ENCODE peak calls at places on chromosomes 13 and 19, in ten cellular contexts. K is WERI-Rb-1, B is cardiac fibroblast, C is tibial artery, D is upper lobe of right lung, H is HFF-Myc, A is transverse colon, Y is ovary, R is mammary epithelial cell, V is PC-9. Z is an unnamed sample.

GRCh38 chr13:111639994-111640393 is 319.6 kb downstream of the TEX29 start:
- DNase-seq in K (no peak), D (no peak), A (no peak), R (no peak), Y (no peak), V (no peak), C (no peak), H (no peak), B (no peak), Z (no peak)

GRCh38 chr19:49188626-49189200 is 31.1 kb downstream of the TRPM4 start:
- DNase-seq in K (no peak), Y (no peak), C (no peak), R (no peak), B (no peak), D (peak; percentile 59), V (no peak), A (no peak), H (no peak), Z (no peak)

GRCh38 chr13:100530645-100531044 is 57.9 kb downstream of the GGACT start:
- DNase-seq in K (no peak), D (no peak), Y (no peak), V (no peak), H (no peak), R (no peak), C (peak; percentile 67), B (no peak), A (no peak), Z (no peak)

GRCh38 chr19:15529774-15530372 is 21.5 kb downstream of the CYP4F22 start:
- DNase-seq in C (no peak), Y (no peak), K (no peak), R (peak; percentile 75), V (peak; percentile 19), H (no peak), A (no peak), D (no peak), B (no peak), Z (peak; percentile 24)

GRCh38 chr19:58319241-58319640 is 7.6 kb upstream of the ZSCAN22 start:
- DNase-seq in B (no peak), C (no peak), K (no peak), D (no peak), Y (no peak), A (no peak), R (peak; percentile 77), H (no peak), V (no peak), Z (no peak)

GRCh38 chr19:12111176-12111575 is 29.0 kb downstream of the ZNF20 start:
- DNase-seq in C (no peak), D (no peak), K (no peak), Y (no peak), H (no peak), V (no peak), R (no peak), B (no peak), A (no peak), Z (no peak)

GRCh38 chr19:42553292-42554045 is 25.2 kb upstream of the CEACAM1 start:
- DNase-seq in K (no peak), Y (no peak), H (peak; percentile 56), D (no peak), B (peak; percentile 56), V (no peak), C (no peak), R (peak; percentile 73), A (no peak), Z (peak; percentile 38)

GRCh38 chr13:43785681-43786471 is 896 bp downstream of the ENOX1 start:
- DNase-seq in C (peak; percentile 66), B (peak; percentile 81), V (peak; percentile 54), A (peak; percentile 69), R (peak; percentile 56), Y (peak; percentile 92), K (peak; percentile 68), H (no peak), D (peak; percentile 70), Z (peak; percentile 78)

GRCh38 chr19:27738569-27739193 is 1474.3 kb downstream of the UQCRFS1 start:
- DNase-seq in D (no peak), K (no peak), A (no peak), B (no peak), Y (no peak), H (no peak), C (no peak), V (no peak), R (peak; percentile 1), Z (no peak)

GRCh38 chr13:29861694-29862110 is 11.3 kb upstream of the UBL3 start:
- DNase-seq in C (no peak), B (no peak), V (peak; percentile 58), K (no peak), A (no peak), Y (no peak), H (peak; percentile 42), D (no peak), R (peak; percentile 76), Z (peak; percentile 37)

GRCh38 chr19:6443986-6444385 is 10.4 kb upstream of the SLC25A41 start:
- DNase-seq in K (no peak), H (no peak), R (no peak), V (no peak), A (no peak), C (no peak), D (no peak), Y (no peak), B (no peak), Z (no peak)

GRCh38 chr19:40054632-40055031 is 1.4 kb downstream of the ZNF780B start:
- DNase-seq in Y (no peak), D (no peak), A (no peak), R (no peak), K (no peak), V (no peak), B (no peak), H (no peak), C (no peak), Z (no peak)

DNA sequence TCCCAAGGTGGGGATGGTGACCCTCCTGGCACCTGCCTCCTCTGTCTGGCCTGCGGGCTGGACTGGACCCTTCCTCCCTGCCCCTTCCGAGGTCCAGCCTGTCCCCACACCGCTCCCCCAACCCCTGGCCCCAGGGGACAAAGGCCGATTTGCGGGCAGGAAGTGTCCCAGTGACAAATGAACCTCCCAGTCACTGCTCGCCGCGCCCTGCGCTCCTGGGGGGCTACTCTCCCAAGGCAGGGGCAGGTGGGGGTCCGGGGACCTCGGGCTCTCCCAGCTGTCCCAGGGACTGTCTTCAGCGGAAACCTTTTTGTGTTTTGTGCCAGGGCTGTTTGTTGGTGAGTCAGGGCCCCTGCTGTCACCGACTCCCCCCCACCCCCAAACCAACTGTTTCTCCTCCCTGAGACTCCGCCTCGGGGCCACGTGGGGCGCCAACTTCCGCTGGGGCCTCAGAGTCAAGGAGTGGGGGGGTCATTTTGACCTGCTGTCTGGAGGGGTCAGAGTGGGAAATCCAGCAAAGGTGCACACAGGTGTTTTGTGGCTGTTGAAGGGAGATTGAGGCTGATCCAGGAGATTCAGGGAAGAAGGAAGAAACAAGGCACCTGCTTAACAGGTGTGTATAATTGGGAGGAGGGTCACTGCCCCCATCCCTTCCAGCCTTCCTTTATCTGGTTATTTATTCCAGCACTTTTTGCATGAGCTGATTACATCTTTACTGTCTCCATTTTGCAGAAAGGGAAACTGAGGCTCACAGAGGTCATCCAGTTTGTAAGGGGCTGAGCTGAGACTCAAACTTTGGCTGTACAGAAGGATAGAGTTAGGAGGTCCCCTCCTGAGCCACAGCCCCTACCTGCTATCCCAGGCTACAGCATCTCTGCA is 831 bp downstream of the PGPEP1 start:
- DNase-seq in H (no peak), Y (peak; percentile 73), D (peak; percentile 82), R (no peak), A (peak; percentile 78), B (no peak), V (peak; percentile 49), K (peak; percentile 72), C (peak; percentile 52), Z (peak; percentile 23)
- TF ChIP-seq CTCF in H (no peak), Y (no peak), D (peak; percentile 16), R (peak; percentile 2), A (no peak), B (no peak), V (no peak), K (no peak), C (no peak), Z (no peak)

DNA sequence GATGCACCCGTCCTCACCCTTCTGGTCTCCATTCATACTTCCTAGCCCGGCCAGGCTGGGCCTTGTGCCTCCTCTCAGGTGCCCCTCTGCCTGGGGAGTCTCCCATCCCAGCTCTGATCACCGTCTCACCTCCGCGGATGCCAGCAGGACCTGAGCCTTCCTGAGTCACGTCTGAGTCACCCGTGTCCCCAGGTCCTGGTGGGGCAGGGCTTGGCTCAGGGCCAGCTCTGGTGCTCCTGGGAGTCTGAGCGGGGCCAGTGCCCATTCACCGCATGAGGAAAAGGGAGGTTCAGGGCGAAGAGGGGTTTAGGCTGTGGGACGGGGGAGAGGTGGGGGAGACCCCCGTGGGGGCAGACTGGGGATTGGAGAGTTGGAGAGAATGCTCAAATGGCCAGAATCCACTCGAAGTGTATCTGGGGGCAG is 593 bp downstream of the ATP8B3 start:
- DNase-seq in V (peak; percentile 85), B (peak; percentile 24), R (peak; percentile 84), D (peak; percentile 82), H (no peak), C (peak; percentile 70), A (peak; percentile 82), K (no peak), Y (peak; percentile 74), Z (peak; percentile 46)
- H3K4me3 ChIP-seq in V (peak overlapping the region; percentile 46), B (peak overlapping the region; percentile 59), R (peak overlapping the region; percentile 51), D (peak overlapping the region; percentile 53), H (peak overlapping the region; percentile 45), C (peak overlapping the region; percentile 53), A (peak overlapping the region; percentile 65), K (no peak overlapping the region), Y (no peak overlapping the region), Z (peak overlapping the region; percentile 68)

GRCh38 chr19:29418106-29418684 is 107.6 kb upstream of the VSTM2B start:
- DNase-seq in Y (no peak), H (no peak), V (no peak), K (peak; percentile 54), D (no peak), R (no peak), A (no peak), C (no peak), B (no peak), Z (no peak)

GRCh38 chr19:29417048-29417447 is 108.7 kb upstream of the VSTM2B start:
- DNase-seq in C (no peak), A (no peak), Y (no peak), R (no peak), D (no peak), B (no peak), H (no peak), K (no peak), V (no peak), Z (no peak)

GRCh38 chr19:29410974-29411615 is 114.7 kb upstream of the VSTM2B start:
- DNase-seq in R (no peak), D (no peak), Y (peak; percentile 56), A (no peak), B (no peak), V (no peak), K (no peak), C (no peak), H (no peak), Z (no peak)

GRCh38 chr19:29413435-29413834 is 112.4 kb upstream of the VSTM2B start:
- DNase-seq in V (no peak), B (no peak), K (no peak), C (peak; percentile 39), D (no peak), H (no peak), R (no peak), A (no peak), Y (no peak), Z (no peak)

GRCh38 chr19:29415507-29415906 is 110.3 kb upstream of the VSTM2B start:
- DNase-seq in A (no peak), K (no peak), H (no peak), V (no peak), B (no peak), Y (no peak), D (no peak), R (no peak), C (no peak), Z (no peak)
- TF ChIP-seq CTCF in A (no peak), K (no peak), H (no peak), V (no peak), B (no peak), Y (no peak), D (no peak), R (no peak), C (no peak), Z (no peak)

GRCh38 chr19:43779147-43779819 is 1.5 kb downstream of the KCNN4 start:
- DNase-seq in B (no peak), C (no peak), Y (no peak), K (no peak), D (peak; percentile 74), V (peak; percentile 74), R (peak; percentile 51), H (no peak), A (peak; percentile 82), Z (no peak)
- H3K4me3 ChIP-seq in B (no peak overlapping the region), C (no peak overlapping the region), Y (no peak overlapping the region), K (no peak overlapping the region), D (peak overlapping the region; percentile 3), V (peak overlapping the region; percentile 62), R (peak overlapping the region; percentile 87), H (no peak overlapping the region), A (peak overlapping the region; percentile 52), Z (peak overlapping the region; percentile 59)

Z was measured in fibroblast of the aortic adventitia.